ENCODE peak calls at places on chromosomes 16 and 17, in eight cellular contexts. X is ovary, S is body of pancreas, V is stomach, O is suprapubic skin, N is tibial nerve, D is K562, J is breast epithelium. F is an unnamed sample.

GRCh38 chr16:72989203-72989991 is 58.5 kb downstream of the ZFHX3 start:
- DNase-seq in X (no peak), S (peak; percentile 36), V (no peak), O (peak; percentile 28), N (peak; percentile 58), D (no peak), J (no peak), F (no peak)

GRCh38 chr17:861364-861763 is 79.2 kb downstream of the MRM3 start:
- DNase-seq in X (no peak), S (no peak), V (no peak), O (no peak), N (no peak), D (no peak), J (no peak), F (no peak)

GRCh38 chr16:86110726-86111125 is 211.8 kb downstream of the IRF8 start:
- DNase-seq in X (no peak), S (no peak), V (no peak), O (no peak), N (no peak), D (no peak), J (no peak), F (no peak)

GRCh38 chr17:31294839-31295488 is 2.1 kb downstream of the OMG start:
- DNase-seq in X (no peak), S (no peak), V (no peak), O (no peak), N (no peak), D (no peak), J (no peak), F (no peak)

GRCh38 chr17:35018814-35019213 is 38.5 kb downstream of the LIG3 start:
- DNase-seq in X (no peak), S (no peak), V (no peak), O (no peak), N (no peak), D (no peak), J (no peak), F (no peak)

GRCh38 chr17:62660629-62661118 is 33.2 kb downstream of the MRC2 start:
- DNase-seq in X (no peak), S (no peak), V (no peak), O (no peak), N (no peak), D (no peak), J (no peak), F (no peak)

GRCh38 chr16:17211797-17212196 is 259.0 kb downstream of the XYLT1 start:
- DNase-seq in X (no peak), S (no peak), V (no peak), O (no peak), N (no peak), D (peak; percentile 15), J (no peak), F (no peak)

GRCh38 chr17:17351901-17352781 is 49.0 kb downstream of the NT5M start:
- DNase-seq in X (no peak), S (no peak), V (peak; percentile 16), O (peak; percentile 82), N (no peak), D (peak; percentile 79), J (peak; percentile 76), F (no peak)

GRCh38 chr17:55814377-55814776 is 63.5 kb downstream of the PCTP start:
- DNase-seq in X (no peak), S (peak; percentile 24), V (no peak), O (no peak), N (no peak), D (no peak), J (no peak), F (no peak)

GRCh38 chr17:72119963-72120877 is 600 bp upstream of the SOX9 start:
- DNase-seq in X (no peak), S (peak; percentile 71), V (peak; percentile 52), O (peak; percentile 81), N (peak; percentile 23), D (no peak), J (peak; percentile 57), F (peak; percentile 36)

GRCh38 chr17:46140645-46141197 is 52.5 kb downstream of the KANSL1 start:
- DNase-seq in X (no peak), S (no peak), V (no peak), O (no peak), N (no peak), D (no peak), J (no peak), F (no peak)

GRCh38 chr17:46136820-46137219 is 56.4 kb downstream of the KANSL1 start:
- DNase-seq in X (no peak), S (no peak), V (no peak), O (no peak), N (no peak), D (no peak), J (no peak), F (no peak)

GRCh38 chr17:46141645-46142044 is 51.6 kb downstream of the KANSL1 start:
- DNase-seq in X (no peak), S (no peak), V (no peak), O (no peak), N (no peak), D (no peak), J (no peak), F (no peak)

GRCh38 chr17:46138470-46138869 is 54.8 kb downstream of the KANSL1 start:
- DNase-seq in X (no peak), S (no peak), V (no peak), O (no peak), N (no peak), D (no peak), J (no peak), F (no peak)

GRCh38 chr17:46139365-46140210 is 53.6 kb downstream of the KANSL1 start:
- DNase-seq in X (no peak), S (no peak), V (no peak), O (no peak), N (no peak), D (no peak), J (no peak), F (no peak)
- H3K4me1 ChIP-seq in X (peaks cover 10% of the 10 kb centered on the region), S (peaks cover 77% of the 10 kb centered on the region), V (peaks cover 14% of the 10 kb centered on the region), O (peaks cover 77% of the 10 kb centered on the region), N (peaks cover 69% of the 10 kb centered on the region), D (no peaks in the 10 kb centered on the region), J (peaks cover 19% of the 10 kb centered on the region), F (peaks cover 78% of the 10 kb centered on the region)

GRCh38 chr16:35463358-35463757 is 2003.9 kb downstream of the TP53TG3F start:
- DNase-seq in X (no peak), S (no peak), V (no peak), O (no peak), N (no peak), D (no peak), J (no peak), F (no peak)
- H3K9me3 ChIP-seq in X (no peaks in the 10 kb centered on the region), S (no peaks in the 10 kb centered on the region), V (no peaks in the 10 kb centered on the region), O (peaks cover 12% of the 10 kb centered on the region), N (no peaks in the 10 kb centered on the region), D (no peaks in the 10 kb centered on the region), J (no peaks in the 10 kb centered on the region), F (peaks cover 12% of the 10 kb centered on the region)

GRCh38 chr16:87956771-87957279 is 5.6 kb downstream of the BANP start:
- DNase-seq in X (no peak), S (no peak), V (no peak), O (no peak), N (no peak), D (peak; percentile 39), J (no peak), F (no peak)

GRCh38 chr16:87954361-87954760 is 3.1 kb downstream of the BANP start:
- DNase-seq in X (no peak), S (no peak), V (peak; percentile 44), O (no peak), N (no peak), D (no peak), J (no peak), F (no peak)

GRCh38 chr16:87954826-87955225 is 3.6 kb downstream of the BANP start:
- DNase-seq in X (no peak), S (peak; percentile 59), V (no peak), O (no peak), N (no peak), D (no peak), J (no peak), F (peak; percentile 77)

GRCh38 chr16:87956169-87956770 is 5.0 kb downstream of the BANP start:
- DNase-seq in X (no peak), S (no peak), V (no peak), O (no peak), N (no peak), D (peak; percentile 38), J (no peak), F (no peak)

GRCh38 chr16:87955302-87956168 is 4.3 kb downstream of the BANP start:
- DNase-seq in X (no peak), S (no peak), V (no peak), O (no peak), N (no peak), D (no peak), J (no peak), F (no peak)
- TF ChIP-seq POLR2A in X (no peak), S (no peak), V (no peak), O (no peak), N (no peak), D (no peak), J (no peak), F (no peak)

GRCh38 chr16:89393731-89394406 is 96.5 kb downstream of the ANKRD11 start:
- DNase-seq in X (no peak), S (peak; percentile 55), V (peak; percentile 68), O (no peak), N (no peak), D (no peak), J (no peak), F (no peak)

GRCh38 chr16:89397331-89397861 is 93.0 kb downstream of the ANKRD11 start:
- DNase-seq in X (no peak), S (no peak), V (no peak), O (no peak), N (no peak), D (no peak), J (no peak), F (no peak)

GRCh38 chr16:89396156-89396555 is 94.2 kb downstream of the ANKRD11 start:
- DNase-seq in X (no peak), S (no peak), V (no peak), O (no peak), N (no peak), D (no peak), J (no peak), F (no peak)

GRCh38 chr16:89392881-89393730 is 97.3 kb downstream of the ANKRD11 start:
- DNase-seq in X (no peak), S (no peak), V (no peak), O (no peak), N (no peak), D (no peak), J (no peak), F (no peak)

GRCh38 chr16:89395150-89396142 is 94.9 kb downstream of the ANKRD11 start:
- DNase-seq in X (peak; percentile 94), S (peak; percentile 96), V (peak; percentile 92), O (peak; percentile 93), N (peak; percentile 96), D (no peak), J (peak; percentile 84), F (peak; percentile 88)
- H3K4me1 ChIP-seq in X (peaks cover 13% of the 10 kb centered on the region), S (peaks cover 46% of the 10 kb centered on the region), V (peaks cover 36% of the 10 kb centered on the region), O (peaks cover 55% of the 10 kb centered on the region), N (peaks cover 13% of the 10 kb centered on the region), D (peaks cover 14% of the 10 kb centered on the region), J (no peaks in the 10 kb centered on the region), F (peaks cover 42% of the 10 kb centered on the region)

GRCh38 chr17:79645022-79645776 is 34.3 kb upstream of the RBFOX3 start:
- DNase-seq in X (no peak), S (no peak), V (peak; percentile 18), O (peak; percentile 73), N (no peak), D (no peak), J (peak; percentile 20), F (no peak)
- H3K9me3 ChIP-seq in X (no peaks in the 10 kb centered on the region), S (no peaks in the 10 kb centered on the region), V (no peaks in the 10 kb centered on the region), O (no peaks in the 10 kb centered on the region), N (no peaks in the 10 kb centered on the region), D (no peaks in the 10 kb centered on the region), J (no peaks in the 10 kb centered on the region), F (no peaks in the 10 kb centered on the region)